ENCODE peak calls at places on chromosomes 13 and 19, in four cellular contexts. X is IMR-90, Q is mesendoderm, D is H1. P is an unnamed sample.

GRCh38 chr13:109256866-109257760 is 529.3 kb downstream of the IRS2 start:
- DNase-seq in D (no peak), Q (peak; percentile 87), X (peak; percentile 97), P (no peak)

GRCh38 chr13:31495336-31495735 is 244.0 kb upstream of the RXFP2 start:
- DNase-seq in Q (no peak), X (no peak), D (no peak), P (no peak)

GRCh38 chr19:6654347-6655310 is 15.3 kb downstream of the TNFSF14 start:
- DNase-seq in Q (no peak), X (no peak), D (no peak), P (no peak)

GRCh38 chr13:107360010-107360409 is 792.1 kb upstream of the ARGLU1 start:
- DNase-seq in X (no peak), Q (no peak), D (no peak), P (no peak)

GRCh38 chr13:35475131-35475959 is 1.1 kb downstream of the MAB21L1 start:
- DNase-seq in X (peak; percentile 16), D (peak; percentile 71), Q (peak; percentile 68), P (peak; percentile 67)

GRCh38 chr19:57282011-57282636 is 1.8 kb downstream of the ZNF460 start:
- DNase-seq in X (no peak), D (no peak), Q (no peak), P (no peak)

GRCh38 chr13:101155920-101156319 is 260.4 kb downstream of the NALCN start:
- DNase-seq in Q (peak; percentile 31), D (no peak), X (no peak), P (no peak)

GRCh38 chr13:54733639-54734038 is 1705.0 kb downstream of the OLFM4 start:
- DNase-seq in D (no peak), Q (peak; percentile 87), X (no peak), P (peak; percentile 49)

GRCh38 chr13:68473834-68474326 is 1243.7 kb upstream of the PCDH9 start:
- DNase-seq in Q (no peak), X (no peak), D (no peak), P (no peak)

DNA sequence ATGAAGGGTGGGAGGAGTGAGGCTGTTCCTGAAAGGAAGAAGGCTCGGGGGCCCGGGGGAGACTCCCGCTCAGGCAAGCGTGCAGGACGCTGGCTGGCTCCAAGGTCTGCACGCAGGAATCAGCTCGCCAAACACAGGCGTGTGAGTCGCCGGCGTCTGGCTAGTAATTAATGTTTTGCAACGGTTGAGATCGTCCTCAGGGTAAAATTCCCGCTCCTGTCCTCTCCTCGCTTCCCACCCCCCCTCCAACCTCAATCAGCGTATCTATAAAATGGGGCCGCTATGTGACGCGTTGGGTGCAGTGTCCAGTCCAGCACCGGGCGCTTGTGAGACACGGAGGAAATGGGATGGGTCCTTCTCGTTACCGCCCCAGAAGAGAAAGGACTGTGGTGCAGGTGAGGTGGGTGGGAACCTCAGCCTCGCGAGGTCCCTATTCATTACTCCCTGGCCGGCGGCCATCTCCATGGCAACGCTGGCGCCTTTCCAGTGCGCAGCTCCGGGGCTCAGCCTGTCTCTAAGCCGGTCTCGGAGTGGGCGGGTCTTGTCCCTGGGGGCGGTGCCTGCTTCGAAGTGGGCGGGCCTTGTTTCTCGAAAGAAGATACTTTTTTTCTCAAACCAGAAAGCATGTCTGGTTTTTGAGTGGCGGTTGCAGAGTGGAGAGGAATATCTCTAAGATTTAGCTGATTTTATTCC is 6.5 kb upstream of the ZNF579 start:
- DNase-seq in Q (peak; percentile 97), X (peak; percentile 86), D (peak; percentile 99), P (peak; percentile 98)
- H4K8ac ChIP-seq in Q (no peak overlapping the region), X (no peak overlapping the region), D (no peak overlapping the region), P (no peak overlapping the region)

GRCh38 chr13:110298566-110299321 is 8.2 kb downstream of the COL4A1 start:
- DNase-seq in Q (peak; percentile 72), X (no peak), D (peak; percentile 57), P (peak; percentile 60)
- H3K18ac ChIP-seq in Q (peak overlapping the region; percentile 41), X (peak overlapping the region; percentile 6), D (peak overlapping the region; percentile 17), P (peak overlapping the region; percentile 15)

GRCh38 chr19:10111405-10111811 is at the start of gene P2RY11:
- DNase-seq in D (no peak), X (no peak), Q (no peak), P (no peak)

GRCh38 chr19:10110076-10110971 is 1.2 kb upstream of the P2RY11 start:
- DNase-seq in Q (no peak), D (no peak), X (no peak), P (no peak)

GRCh38 chr19:10112037-10112751 is 701 bp downstream of the P2RY11 start:
- DNase-seq in X (no peak), D (no peak), Q (peak; percentile 38), P (no peak)

GRCh38 chr19:10109528-10109927 is 2.0 kb upstream of the P2RY11 start:
- DNase-seq in X (no peak), Q (no peak), D (no peak), P (no peak)

GRCh38 chr19:10110972-10111317 is 548 bp upstream of the P2RY11 start:
- DNase-seq in X (no peak), Q (no peak), D (no peak), P (no peak)
- H4K5ac ChIP-seq in X (no peak overlapping the region), Q (no peak overlapping the region), D (no peak overlapping the region), P (no peak overlapping the region)

GRCh38 chr19:2478324-2478755 is 2.4 kb downstream of the GADD45B start:
- DNase-seq in D (peak; percentile 72), X (peak; percentile 64), Q (peak; percentile 88), P (no peak)
- H4K8ac ChIP-seq in D (no peak overlapping the region), X (peak overlapping the region; percentile 24), Q (no peak overlapping the region), P (no peak overlapping the region)

GRCh38 chr13:110345266-110345665 is 38.2 kb downstream of the COL4A2 start:
- DNase-seq in D (no peak), X (no peak), Q (no peak), P (no peak)

GRCh38 chr13:110346661-110347067 is 39.6 kb downstream of the COL4A2 start:
- DNase-seq in Q (no peak), D (no peak), X (no peak), P (no peak)

GRCh38 chr13:110344320-110344719 is 37.2 kb downstream of the COL4A2 start:
- DNase-seq in Q (no peak), D (no peak), X (no peak), P (no peak)

GRCh38 chr13:110347088-110347487 is 40.0 kb downstream of the COL4A2 start:
- DNase-seq in Q (no peak), D (no peak), X (no peak), P (no peak)

GRCh38 chr13:110345701-110346100 is 38.6 kb downstream of the COL4A2 start:
- DNase-seq in D (no peak), X (no peak), Q (no peak), P (no peak)
- H3K18ac ChIP-seq in D (no peak overlapping the region), X (no peak overlapping the region), Q (no peak overlapping the region), P (no peak overlapping the region)

GRCh38 chr13:23684647-23685046 is 114.4 kb downstream of the TNFRSF19 start:
- DNase-seq in D (no peak), Q (peak; percentile 39), X (no peak), P (no peak)

GRCh38 chr13:23680836-23681235 is 110.6 kb downstream of the TNFRSF19 start:
- DNase-seq in D (no peak), Q (no peak), X (no peak), P (no peak)

GRCh38 chr13:23681253-23681652 is 111.0 kb downstream of the TNFRSF19 start:
- DNase-seq in D (no peak), X (peak; percentile 91), Q (peak; percentile 42), P (no peak)

GRCh38 chr13:23686948-23687347 is 116.7 kb downstream of the TNFRSF19 start:
- DNase-seq in X (no peak), Q (no peak), D (no peak), P (no peak)

DNA sequence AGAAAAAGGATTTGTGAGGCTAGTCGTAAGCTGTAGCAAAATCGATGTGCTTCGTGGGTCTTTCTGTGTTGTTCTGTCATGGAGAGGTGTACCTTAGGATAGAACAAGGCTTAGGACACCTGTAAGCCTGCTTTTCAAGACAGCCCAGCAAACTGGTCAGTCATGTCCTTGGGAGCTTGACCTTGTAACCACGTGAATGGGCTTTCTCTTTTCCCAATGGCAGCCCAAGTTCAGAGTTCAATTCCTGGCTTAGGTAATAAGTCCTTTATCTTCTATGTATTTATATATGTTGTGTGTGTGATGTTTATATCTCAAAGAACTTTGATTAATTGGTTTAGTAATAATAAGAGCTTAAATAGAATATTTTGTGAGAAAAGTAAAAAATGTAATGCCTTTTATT is 112.9 kb downstream of the TNFRSF19 start:
- DNase-seq in D (no peak), X (no peak), Q (no peak), P (no peak)
- H4K5ac ChIP-seq in D (no peak overlapping the region), X (no peak overlapping the region), Q (no peak overlapping the region), P (no peak overlapping the region)

GRCh38 chr19:1105217-1105872 is 1.6 kb downstream of the GPX4 start:
- DNase-seq in D (no peak), Q (no peak), X (peak; percentile 35), P (no peak)
- H4K8ac ChIP-seq in D (peak overlapping the region; percentile 73), Q (no peak overlapping the region), X (no peak overlapping the region), P (no peak overlapping the region)

DNA sequence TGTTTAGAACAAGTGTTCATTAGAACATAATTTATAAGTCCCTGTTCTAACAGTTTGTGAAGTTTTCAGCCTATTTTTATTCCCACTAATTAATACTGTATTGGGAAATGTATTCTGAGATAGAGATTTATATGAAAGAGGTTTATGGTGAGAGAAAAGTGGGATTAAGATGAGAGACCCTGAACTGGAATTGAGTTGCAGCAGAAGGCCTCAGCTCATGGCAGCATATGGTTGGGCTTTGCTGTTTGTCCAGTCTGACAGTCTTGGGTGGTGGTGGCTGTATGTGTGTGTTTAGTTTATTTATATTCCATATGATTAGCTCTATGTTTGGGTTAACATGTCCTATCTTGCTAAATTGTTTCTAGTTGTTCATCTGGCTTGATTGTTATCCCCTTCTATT is 575.1 kb downstream of the SLITRK5 start:
- DNase-seq in D (no peak), Q (no peak), X (no peak), P (no peak)
- H3K18ac ChIP-seq in D (no peak overlapping the region), Q (no peak overlapping the region), X (no peak overlapping the region), P (no peak overlapping the region)

DNA sequence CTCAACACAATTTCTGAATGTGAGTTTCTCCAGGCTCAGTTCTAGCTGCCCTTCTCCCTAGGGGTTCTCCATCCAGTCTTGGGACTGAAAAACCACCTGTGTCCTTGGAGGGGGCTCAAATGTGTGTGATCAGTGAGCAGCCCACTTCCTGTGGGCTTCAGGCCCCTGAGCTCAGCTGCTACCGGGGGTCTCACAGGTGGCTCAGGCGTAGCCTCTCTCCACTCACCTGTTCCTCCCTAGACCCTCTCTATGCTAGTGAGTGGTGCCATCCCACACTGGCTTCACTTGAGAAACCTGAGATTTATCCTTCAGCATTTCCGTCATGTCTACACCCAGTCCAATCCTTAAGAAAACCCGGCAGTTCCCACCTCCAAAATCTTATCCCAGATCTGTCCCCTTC is 39.8 kb upstream of the GPI start:
- DNase-seq in D (no peak), Q (no peak), X (no peak), P (no peak)
- H4K5ac ChIP-seq in D (no peak overlapping the region), Q (no peak overlapping the region), X (no peak overlapping the region), P (no peak overlapping the region)

GRCh38 chr19:29909545-29909944 is 32.5 kb upstream of the URI1 start:
- DNase-seq in Q (no peak), D (no peak), X (no peak), P (no peak)

DNA sequence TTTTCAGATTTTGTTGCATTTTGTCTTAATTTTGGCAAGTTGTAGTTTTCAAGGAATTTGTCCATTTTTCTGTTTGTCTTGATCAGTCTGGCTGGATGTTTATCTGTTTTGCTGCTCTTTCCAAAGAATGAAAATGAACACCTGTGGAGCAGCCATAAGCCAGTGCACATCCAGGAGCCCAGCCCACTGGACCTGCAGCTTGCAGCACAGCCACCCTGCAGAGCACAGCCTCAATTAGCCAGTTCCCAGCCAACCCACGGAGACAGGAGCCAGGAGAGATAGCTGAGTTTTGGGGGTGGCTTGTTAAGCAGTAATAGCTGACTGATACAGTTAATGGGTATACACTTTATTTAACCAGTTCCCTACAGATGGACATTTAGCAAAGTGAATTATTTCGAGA is 38.0 kb upstream of the URI1 start:
- DNase-seq in D (no peak), Q (no peak), X (no peak), P (no peak)
- H4K8ac ChIP-seq in D (no peak overlapping the region), Q (no peak overlapping the region), X (no peak overlapping the region), P (no peak overlapping the region)

P was measured in H9.